ENCODE peak calls at places on chromosomes 1 and 21, in seven cellular contexts. Q is hepatocyte, I is astrocyte, P is PC-3, U is mesendoderm, E is MM.1S, G is fibroblast of lung. M is an unnamed sample.

GRCh38 chr21:42556960-42557359 is 43.3 kb downstream of the SLC37A1 start:
- DNase-seq in U (no peak), E (no peak), I (no peak), P (no peak), Q (no peak), G (no peak), M (no peak)

GRCh38 chr21:34180406-34180805 is 107.0 kb downstream of the MRPS6 start:
- DNase-seq in Q (no peak), E (no peak), G (no peak), I (no peak), U (no peak), P (no peak), M (no peak)

GRCh38 chr1:156860113-156860638 is 489 bp upstream of the NTRK1 start:
- DNase-seq in G (peak; percentile 39), Q (peak; percentile 61), U (peak; percentile 72), I (peak; percentile 25), E (peak; percentile 54), P (peak; percentile 65), M (peak; percentile 80)

GRCh38 chr1:223137402-223138100 is 5.5 kb downstream of the TLR5 start:
- DNase-seq in G (peak; percentile 85), Q (peak; percentile 59), P (peak; percentile 59), I (peak; percentile 35), U (no peak), E (no peak), M (no peak)

GRCh38 chr1:246724725-246725095 is 501 bp downstream of the SCCPDH start:
- DNase-seq in G (peak; percentile 57), I (peak; percentile 36), U (peak; percentile 40), E (peak; percentile 31), P (peak; percentile 57), Q (peak; percentile 57), M (peak; percentile 39)

GRCh38 chr1:211551628-211552465 is 27.1 kb downstream of the SLC30A1 start:
- DNase-seq in I (peak; percentile 79), P (peak; percentile 50), E (no peak), G (peak; percentile 74), Q (peak; percentile 26), U (no peak), M (no peak)

GRCh38 chr1:248521856-248522255 is 14.0 kb downstream of the OR2G6 start:
- DNase-seq in Q (no peak), G (no peak), E (no peak), U (no peak), I (no peak), P (no peak), M (no peak)

GRCh38 chr1:67188137-67188536 is 21.9 kb downstream of the IL23R start:
- DNase-seq in U (no peak), I (no peak), P (no peak), G (no peak), E (no peak), Q (peak; percentile 24), M (no peak)

GRCh38 chr1:211870156-211870555 is 39.6 kb upstream of the LPGAT1 start:
- DNase-seq in U (no peak), G (no peak), Q (no peak), E (no peak), P (no peak), I (peak; percentile 14), M (no peak)

GRCh38 chr1:92274939-92275338 is 23.8 kb downstream of the GLMN start:
- DNase-seq in I (peak; percentile 47), E (no peak), P (no peak), U (no peak), G (no peak), Q (no peak), M (no peak)

GRCh38 chr1:220874201-220874655 is 5.0 kb upstream of the HLX start:
- DNase-seq in E (peak; percentile 49), U (peak; percentile 58), G (peak; percentile 70), P (peak; percentile 72), I (no peak), Q (peak; percentile 69), M (peak; percentile 84)

GRCh38 chr1:100624886-100625430 is 87.0 kb downstream of the GPR88 start:
- DNase-seq in P (no peak), U (no peak), E (no peak), G (no peak), I (peak; percentile 79), Q (no peak), M (no peak)

GRCh38 chr1:24564695-24565094 is 8.8 kb downstream of the NCMAP start:
- DNase-seq in E (no peak), I (no peak), G (no peak), U (no peak), Q (no peak), P (peak; percentile 48), M (no peak)

GRCh38 chr1:107000907-107001306 is 55.6 kb upstream of the PRMT6 start:
- DNase-seq in I (peak; percentile 8), E (no peak), U (no peak), P (no peak), G (peak; percentile 64), Q (no peak), M (no peak)

GRCh38 chr1:208089971-208090755 is 154.0 kb downstream of the PLXNA2 start:
- DNase-seq in P (no peak), E (no peak), G (peak; percentile 64), Q (no peak), U (no peak), I (peak; percentile 10), M (no peak)

GRCh38 chr1:38138498-38139233 is 92.1 kb upstream of the POU3F1 start:
- DNase-seq in U (peak; percentile 67), E (no peak), P (peak; percentile 99), Q (peak; percentile 90), G (peak; percentile 92), I (peak; percentile 97), M (no peak)

GRCh38 chr1:195637474-195637873 is 970.8 kb downstream of the KCNT2 start:
- DNase-seq in G (peak; percentile 56), Q (no peak), I (no peak), E (no peak), U (no peak), P (peak; percentile 51), M (no peak)

GRCh38 chr1:209162651-209163050 is 420.9 kb upstream of the CAMK1G start:
- DNase-seq in G (no peak), U (no peak), Q (no peak), E (no peak), I (peak; percentile 54), P (no peak), M (no peak)

GRCh38 chr1:69572921-69573320 is 5.2 kb downstream of the LRRC7 start:
- DNase-seq in E (peak; percentile 39), P (no peak), I (no peak), G (no peak), Q (no peak), U (no peak), M (no peak)

GRCh38 chr1:225961659-225962439 is 20.8 kb upstream of the LEFTY2 start:
- DNase-seq in Q (no peak), I (no peak), U (no peak), P (no peak), E (no peak), G (no peak), M (no peak)

GRCh38 chr1:245169391-245169790 is 14.6 kb downstream of the KIF26B start:
- DNase-seq in Q (no peak), P (no peak), U (no peak), I (no peak), E (no peak), G (no peak), M (no peak)
- H3K27me3 ChIP-seq in Q (no peaks in the 10 kb centered on the region), P (peaks cover 63% of the 10 kb centered on the region), U (no peaks in the 10 kb centered on the region), I (no peaks in the 10 kb centered on the region), E (no peaks in the 10 kb centered on the region), G (no peaks in the 10 kb centered on the region), M (no peaks in the 10 kb centered on the region)

DNA sequence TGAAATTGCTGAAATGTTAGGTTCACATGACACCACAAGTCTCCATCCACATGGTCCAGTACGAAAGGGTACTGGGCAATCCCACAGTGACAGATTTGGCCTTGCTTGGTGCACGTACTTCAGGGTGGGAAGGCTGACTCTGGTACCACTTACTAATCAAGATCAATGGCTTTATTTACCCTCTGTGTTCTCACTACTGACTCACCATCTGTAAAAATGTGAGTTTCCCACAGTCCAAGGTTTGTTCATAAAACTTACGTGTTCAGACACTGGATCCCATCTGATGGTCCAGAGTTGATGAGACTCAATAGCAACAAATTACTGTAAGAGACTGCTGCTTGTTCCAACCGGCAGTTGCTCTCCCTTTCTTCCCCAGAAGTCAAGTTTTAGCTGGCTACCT is 231.7 kb downstream of the LMX1A start:
- DNase-seq in E (no peak), U (no peak), G (no peak), P (peak; percentile 76), I (no peak), Q (no peak), M (no peak)
- H3K4me2 ChIP-seq in E (no peak overlapping the region), U (no peak overlapping the region), G (no peak overlapping the region), P (no peak overlapping the region), I (no peak overlapping the region), Q (no peak overlapping the region), M (no peak overlapping the region)

DNA sequence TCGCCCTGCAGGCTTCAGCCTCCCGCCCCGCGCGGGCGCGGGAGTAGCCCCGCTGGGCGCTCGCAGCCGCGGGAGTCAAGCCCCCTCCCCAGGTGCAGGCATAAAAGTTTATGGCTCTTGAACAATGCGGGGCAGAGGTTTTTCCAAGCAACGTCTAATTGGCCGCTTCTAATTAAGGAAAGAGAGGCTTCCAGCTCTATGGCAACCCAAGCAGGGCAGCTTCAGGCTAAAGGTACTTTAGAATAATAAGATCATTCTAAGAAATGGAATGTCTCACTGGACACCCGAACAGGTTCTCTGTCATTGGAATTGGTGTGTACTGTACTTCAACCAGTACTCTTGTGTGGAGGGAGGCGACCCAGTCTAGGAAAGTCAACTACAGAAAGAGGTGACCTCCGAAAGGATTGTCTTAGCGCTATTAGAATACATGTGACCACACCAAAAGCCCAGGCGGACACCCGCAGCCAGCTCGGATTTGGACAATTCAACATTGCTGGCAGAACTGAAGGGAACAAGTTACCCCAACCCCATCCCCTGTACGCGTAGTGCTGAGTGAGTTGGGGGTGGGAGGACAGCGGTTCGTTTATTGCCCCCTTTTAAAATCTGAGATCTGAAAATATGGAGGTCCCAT is 12.5 kb downstream of the NR5A2 start:
- DNase-seq in P (no peak), Q (no peak), E (no peak), G (no peak), U (peak; percentile 25), I (no peak), M (peak; percentile 17)
- H3K27me3 ChIP-seq in P (peaks cover 81% of the 10 kb centered on the region), Q (peaks cover 91% of the 10 kb centered on the region), E (peaks cover 92% of the 10 kb centered on the region), G (peaks cover 85% of the 10 kb centered on the region), U (peaks cover 46% of the 10 kb centered on the region), I (peaks cover 97% of the 10 kb centered on the region), M (peaks cover 89% of the 10 kb centered on the region)

GRCh38 chr1:89908294-89908992 is 86.5 kb upstream of the ZNF326 start:
- DNase-seq in E (no peak), Q (no peak), U (no peak), I (no peak), P (no peak), G (no peak), M (no peak)

GRCh38 chr1:89904219-89904980 is 83.6 kb downstream of the LRRC8D start:
- DNase-seq in Q (no peak), G (no peak), P (no peak), E (no peak), U (no peak), I (no peak), M (no peak)

GRCh38 chr1:89907669-89908293 is 86.9 kb downstream of the LRRC8D start:
- DNase-seq in P (peak; percentile 85), Q (no peak), G (peak; percentile 60), U (peak; percentile 21), I (peak; percentile 66), E (no peak), M (no peak)

GRCh38 chr1:89905391-89906058 is 84.7 kb downstream of the LRRC8D start:
- DNase-seq in I (no peak), P (peak; percentile 52), E (no peak), Q (no peak), G (no peak), U (peak; percentile 67), M (peak; percentile 51)

DNA sequence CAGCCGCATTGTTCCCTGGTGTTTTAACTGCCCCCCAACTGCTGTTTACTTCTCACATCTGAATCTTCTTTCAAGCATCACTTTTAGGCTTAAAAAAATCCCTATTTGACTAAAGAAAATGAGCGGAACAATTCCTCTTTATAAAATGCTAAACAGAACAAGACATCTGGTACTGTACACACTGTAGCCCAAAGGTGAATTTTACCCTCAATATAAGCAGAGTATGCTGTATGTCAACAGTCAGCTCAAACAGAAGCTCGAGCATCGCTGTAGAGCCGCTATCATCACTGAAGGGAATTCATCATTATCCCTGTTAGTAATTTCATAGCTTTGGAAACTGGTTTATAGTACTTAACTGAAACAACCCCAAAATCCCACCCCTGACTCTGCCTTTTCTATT is 85.3 kb downstream of the LRRC8D start:
- DNase-seq in U (no peak), P (no peak), I (no peak), G (no peak), E (no peak), Q (no peak), M (no peak)
- H3K4me2 ChIP-seq in U (no peak overlapping the region), P (peak overlapping the region; percentile 43), I (peak overlapping the region; percentile 74), G (no peak overlapping the region), E (no peak overlapping the region), Q (no peak overlapping the region), M (peak overlapping the region; percentile 65)